ENCODE peak calls at places on chromosomes 16 and 17, in six cellular contexts. D, V, B, M, A and Q are unnamed samples.

GRCh38 chr17:57357392-57357784 is 101.1 kb downstream of the MSI2 start:
- DNase-seq in D (no peak), V (no peak), B (no peak), M (peak), A (no peak), Q (no peak)

GRCh38 chr16:47888734-47889133 is 267.1 kb downstream of the ABCC12 start:
- DNase-seq in D (no peak), V (no peak), B (no peak), M (no peak), A (no peak), Q (no peak)

GRCh38 chr17:78357177-78357586 is 2.7 kb downstream of the SOCS3 start:
- DNase-seq in D (no peak), V (no peak), B (peak), M (no peak), A (peak), Q (peak)

GRCh38 chr17:69492410-69493071 is 78.0 kb downstream of the MAP2K6 start:
- DNase-seq in D (no peak), V (no peak), B (peak), M (no peak), A (no peak), Q (peak)

GRCh38 chr17:83186751-83187421 is 107.5 kb downstream of the METRNL start:
- DNase-seq in D (no peak), V (no peak), B (no peak), M (no peak), A (no peak), Q (no peak)

GRCh38 chr17:34913001-34913400 is 48.3 kb downstream of the CCT6B start:
- DNase-seq in D (no peak), V (no peak), B (no peak), M (no peak), A (no peak), Q (no peak)

GRCh38 chr17:2011421-2012371 is 13.4 kb downstream of the RTN4RL1 start:
- DNase-seq in D (no peak), V (no peak), B (no peak), M (peak), A (no peak), Q (peak)

GRCh38 chr17:73625975-73626706 is 18.1 kb downstream of the SDK2 start:
- DNase-seq in D (no peak), V (no peak), B (no peak), M (no peak), A (no peak), Q (no peak)

GRCh38 chr17:27384261-27384701 is 72.0 kb upstream of the KSR1 start:
- DNase-seq in D (no peak), V (no peak), B (peak), M (peak), A (no peak), Q (peak)

GRCh38 chr17:78822552-78822951 is 18.1 kb downstream of the USP36 start:
- DNase-seq in D (peak), V (no peak), B (peak), M (no peak), A (no peak), Q (peak)

GRCh38 chr17:57289130-57289529 is 32.8 kb downstream of the MSI2 start:
- DNase-seq in D (no peak), V (no peak), B (no peak), M (no peak), A (no peak), Q (no peak)

GRCh38 chr16:85068746-85069145 is 41.2 kb downstream of the KIAA0513 start:
- DNase-seq in D (no peak), V (no peak), B (peak), M (no peak), A (no peak), Q (no peak)

GRCh38 chr17:35240861-35241260 is 2.0 kb upstream of the SLFN5 start:
- DNase-seq in D (no peak), V (no peak), B (no peak), M (no peak), A (no peak), Q (no peak)

GRCh38 chr16:89898201-89898967 is 20.3 kb upstream of the MC1R start:
- DNase-seq in D (no peak), V (no peak), B (no peak), M (no peak), A (no peak), Q (no peak)

GRCh38 chr16:50069060-50069459 is 3.3 kb downstream of the HEATR3 start:
- DNase-seq in D (no peak), V (no peak), B (no peak), M (no peak), A (no peak), Q (no peak)

GRCh38 chr17:78069695-78070094 is 58.9 kb downstream of the TMC6 start:
- DNase-seq in D (no peak), V (no peak), B (no peak), M (no peak), A (no peak), Q (no peak)

GRCh38 chr17:6755281-6755680 is 565 bp upstream of the XAF1 start:
- DNase-seq in D (peak), V (no peak), B (no peak), M (no peak), A (no peak), Q (peak)

GRCh38 chr17:71342726-71343125 is 778.1 kb upstream of the SOX9 start:
- DNase-seq in D (no peak), V (no peak), B (no peak), M (no peak), A (no peak), Q (no peak)

GRCh38 chr16:69918241-69918640 is 32.9 kb upstream of the CLEC18A start:
- DNase-seq in D (no peak), V (no peak), B (peak), M (no peak), A (no peak), Q (peak)

GRCh38 chr16:65457084-65457483 is 335.2 kb upstream of the CDH11 start:
- DNase-seq in D (no peak), V (no peak), B (no peak), M (no peak), A (no peak), Q (no peak)
- TF ChIP-seq CTCF in D (no peak), V (no peak), B (no peak), M (no peak), A (no peak), Q (no peak)

DNA sequence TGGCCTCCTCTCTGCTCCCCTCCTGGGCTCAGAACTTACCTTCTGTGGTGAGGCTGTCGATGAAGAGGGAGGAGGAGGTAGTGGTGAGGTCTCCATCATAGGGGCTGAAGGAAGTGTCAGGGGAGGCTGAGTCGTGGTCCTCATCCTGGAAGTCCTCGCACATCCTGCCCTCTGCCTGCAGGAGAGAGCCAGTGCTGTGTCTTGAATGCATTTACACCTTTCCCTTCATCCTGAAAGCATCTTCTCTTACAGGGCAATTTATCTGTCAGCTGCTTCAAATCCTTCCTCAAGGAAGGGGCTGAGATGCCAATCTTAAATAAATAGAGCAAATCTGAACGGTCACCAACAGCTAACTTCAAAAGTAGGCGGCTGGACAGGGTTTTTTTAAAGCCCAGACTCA is 73.6 kb downstream of the PLXDC1 start:
- DNase-seq in D (no peak), V (no peak), B (no peak), M (no peak), A (no peak), Q (no peak)
- TF ChIP-seq CTCF in D (peak), V (no peak), B (peak), M (no peak), A (no peak), Q (no peak)

DNA sequence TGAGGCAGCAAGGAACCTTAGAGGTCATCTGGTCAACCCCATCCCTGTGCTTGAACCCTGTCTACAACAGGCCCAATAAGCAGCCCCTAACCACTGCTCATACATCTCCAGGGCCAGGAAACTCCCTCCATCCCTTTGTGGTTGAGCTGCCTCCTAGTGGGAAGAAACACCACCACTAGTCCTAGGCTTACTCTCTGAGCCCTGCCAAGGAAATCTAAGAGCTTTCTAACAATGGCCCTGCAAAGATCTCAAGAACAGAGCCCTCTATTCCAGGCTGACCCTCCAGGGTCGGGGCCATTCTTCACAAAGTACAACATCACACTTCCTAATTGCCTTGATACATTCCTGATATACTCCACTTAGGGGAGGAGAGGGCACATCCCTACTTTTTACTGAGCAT is 5.8 kb downstream of the ACLY start:
- DNase-seq in D (no peak), V (no peak), B (no peak), M (no peak), A (no peak), Q (no peak)
- TF ChIP-seq CTCF in D (peak), V (no peak), B (peak), M (no peak), A (no peak), Q (no peak)

GRCh38 chr17:30906101-30906911 is at the start of gene TEFM:
- DNase-seq in D (peak), V (peak), B (peak), M (peak), A (peak), Q (peak)
- TF ChIP-seq CTCF in D (no peak), V (no peak), B (no peak), M (peak), A (no peak), Q (no peak)

GRCh38 chr17:4811471-4811870 is 4.5 kb downstream of the PLD2 start:
- DNase-seq in D (no peak), V (no peak), B (no peak), M (no peak), A (no peak), Q (no peak)
- TF ChIP-seq CTCF in D (no peak), V (no peak), B (no peak), M (no peak), A (no peak), Q (no peak)

GRCh38 chr17:4074831-4075495 is 67.9 kb downstream of the ZZEF1 start:
- DNase-seq in D (peak), V (no peak), B (peak), M (no peak), A (no peak), Q (peak)
- TF ChIP-seq CTCF in D (peak), V (peak), B (peak), M (peak), A (peak), Q (peak)

GRCh38 chr16:67969286-67970039 is 1.0 kb upstream of the SLC12A4 start:
- DNase-seq in D (no peak), V (no peak), B (no peak), M (no peak), A (no peak), Q (no peak)
- TF ChIP-seq CTCF in D (no peak), V (no peak), B (no peak), M (no peak), A (no peak), Q (no peak)